ENCODE peak calls at places on chromosomes 6 and 20, in eight cellular contexts. L, B, D, T, P, W, X and F are unnamed samples.

GRCh38 chr6:144595266-144595665 is 310.1 kb downstream of the UTRN start:
- DNase-seq in W (no peak), D (no peak), X (no peak), P (no peak), B (no peak), L (no peak), T (no peak), F (no peak)

GRCh38 chr6:37669887-37670437 is 27.7 kb downstream of the MDGA1 start:
- DNase-seq in W (no peak), T (no peak), L (no peak), B (no peak), D (no peak), X (no peak), P (no peak), F (no peak)

GRCh38 chr6:53066059-53066406 is 829 bp downstream of the FBXO9 start:
- DNase-seq in X (peak), L (peak), B (no peak), W (peak), T (peak), D (peak), P (peak), F (peak)

GRCh38 chr6:82750570-82750969 is 315.1 kb downstream of the UBE3D start:
- DNase-seq in L (no peak), D (no peak), P (no peak), B (no peak), T (no peak), X (no peak), W (no peak), F (no peak)

GRCh38 chr6:1372690-1373089 is 16.7 kb upstream of the FOXF2 start:
- DNase-seq in T (no peak), P (no peak), L (no peak), X (no peak), B (no peak), D (no peak), W (no peak), F (no peak)

GRCh38 chr6:111600154-111600553 is 5.5 kb downstream of the TRAF3IP2 start:
- DNase-seq in D (no peak), P (no peak), L (no peak), T (no peak), W (no peak), X (no peak), B (no peak), F (no peak)

GRCh38 chr6:6320901-6321300 is 439 bp upstream of the F13A1 start:
- DNase-seq in D (no peak), X (no peak), L (no peak), W (no peak), P (no peak), B (no peak), T (no peak), F (no peak)

GRCh38 chr6:22041797-22042489 is 254.9 kb downstream of the PRL start:
- DNase-seq in P (no peak), B (no peak), X (no peak), T (no peak), L (no peak), W (no peak), D (no peak), F (no peak)

GRCh38 chr20:49278817-49279676 is 1.2 kb upstream of the ZNFX1 start:
- DNase-seq in T (no peak), P (peak), L (peak), B (no peak), X (no peak), D (peak), W (peak), F (no peak)

GRCh38 chr20:49450281-49450707 is 32.2 kb downstream of the KCNB1 start:
- DNase-seq in X (no peak), T (no peak), W (no peak), L (no peak), D (no peak), B (no peak), P (no peak), F (no peak)

GRCh38 chr6:111113731-111114438 is 26.6 kb downstream of the SLC16A10 start:
- DNase-seq in B (no peak), P (no peak), D (no peak), W (no peak), T (peak), L (peak), X (no peak), F (no peak)

GRCh38 chr6:161498359-161498758 is 224.5 kb upstream of the AGPAT4 start:
- DNase-seq in W (no peak), P (peak), X (no peak), B (no peak), T (no peak), L (no peak), D (peak), F (peak)

GRCh38 chr20:11686900-11687543 is 230.7 kb upstream of the BTBD3 start:
- DNase-seq in B (no peak), P (peak), X (no peak), L (no peak), W (no peak), T (no peak), D (peak), F (no peak)

GRCh38 chr20:51639206-51639832 is 96.8 kb upstream of the NFATC2 start:
- DNase-seq in P (peak), T (peak), L (peak), B (no peak), D (peak), W (peak), X (no peak), F (peak)

GRCh38 chr6:14910692-14911547 is 334.9 kb upstream of the JARID2 start:
- DNase-seq in D (no peak), W (no peak), X (no peak), P (no peak), B (no peak), L (no peak), T (peak), F (no peak)

GRCh38 chr20:36018208-36018988 is 50.0 kb downstream of the CNBD2 start:
- DNase-seq in T (no peak), D (no peak), L (no peak), X (no peak), B (no peak), W (no peak), P (no peak), F (no peak)

GRCh38 chr6:156991971-156992370 is 214.8 kb downstream of the ARID1B start:
- DNase-seq in B (no peak), L (no peak), D (peak), T (no peak), W (no peak), P (no peak), X (no peak), F (no peak)

GRCh38 chr6:130473886-130474285 is 108.1 kb downstream of the TMEM200A start:
- DNase-seq in L (no peak), B (no peak), D (no peak), X (no peak), P (no peak), W (no peak), T (no peak), F (no peak)

GRCh38 chr20:34643919-34644318 is 33.0 kb downstream of the PIGU start:
- DNase-seq in B (no peak), T (peak), L (no peak), P (no peak), W (no peak), X (no peak), D (no peak), F (no peak)

GRCh38 chr6:157346371-157346770 is 23.1 kb upstream of the TMEM242 start:
- DNase-seq in D (no peak), X (no peak), P (no peak), B (no peak), W (no peak), L (no peak), T (no peak), F (no peak)

GRCh38 chr20:49343246-49343645 is 65.4 kb upstream of the ZNFX1 start:
- DNase-seq in B (no peak), P (no peak), T (no peak), X (no peak), D (no peak), W (no peak), L (no peak), F (no peak)